ENCODE peak calls at places on chromosome 1, in six cellular contexts. N is HepG2, L is A549, Q is NB4, Z is K562, B is GM12878. A is an unnamed sample.
A peak's percentile ranks its signal among the peaks of the same experiment; 100 is the strongest.

GRCh38 chr1:219710529-219711194 is 97.8 kb upstream of the ZC3H11B start:
- DNase-seq in N (no peak), L (peak; percentile 23), Q (peak; percentile 2), Z (peak; percentile 20), B (no peak), A (no peak)

GRCh38 chr1:228860911-228861829 is 125.9 kb downstream of the RHOU start:
- DNase-seq in N (peak; percentile 97), L (peak; percentile 89), Q (no peak), Z (no peak), B (peak; percentile 44), A (no peak)

GRCh38 chr1:223500560-223501425 is 107.6 kb downstream of the CCDC185 start:
- DNase-seq in N (no peak), L (peak; percentile 56), Q (no peak), Z (no peak), B (no peak), A (peak; percentile 55)

GRCh38 chr1:22416555-22417454 is 34.8 kb upstream of the ZBTB40 start:
- DNase-seq in N (peak; percentile 62), L (peak; percentile 69), Q (peak; percentile 74), Z (peak; percentile 88), B (peak; percentile 19), A (peak; percentile 79)

GRCh38 chr1:101239095-101240040 is 2.5 kb downstream of the S1PR1 start:
- DNase-seq in N (no peak), L (no peak), Q (peak; percentile 63), Z (no peak), B (no peak), A (peak; percentile 68)

GRCh38 chr1:29462096-29462495 is 225.8 kb downstream of the PTPRU start:
- DNase-seq in N (no peak), L (no peak), Q (no peak), Z (no peak), B (no peak), A (no peak)

GRCh38 chr1:30696831-30697230 is 26.6 kb downstream of the MATN1 start:
- DNase-seq in N (no peak), L (no peak), Q (no peak), Z (no peak), B (no peak), A (no peak)

GRCh38 chr1:200445213-200445612 is 35.4 kb upstream of the ZNF281 start:
- DNase-seq in N (no peak), L (no peak), Q (no peak), Z (no peak), B (no peak), A (no peak)

GRCh38 chr1:145782166-145783099 is 41.5 kb downstream of the RNF115 start:
- DNase-seq in N (peak; percentile 69), L (peak; percentile 82), Q (no peak), Z (no peak), B (no peak), A (peak; percentile 96)

GRCh38 chr1:154961497-154962237 is at the start of gene PYGO2:
- DNase-seq in N (peak; percentile 48), L (peak; percentile 81), Q (peak; percentile 88), Z (peak; percentile 91), B (no peak), A (peak; percentile 81)

DNA sequence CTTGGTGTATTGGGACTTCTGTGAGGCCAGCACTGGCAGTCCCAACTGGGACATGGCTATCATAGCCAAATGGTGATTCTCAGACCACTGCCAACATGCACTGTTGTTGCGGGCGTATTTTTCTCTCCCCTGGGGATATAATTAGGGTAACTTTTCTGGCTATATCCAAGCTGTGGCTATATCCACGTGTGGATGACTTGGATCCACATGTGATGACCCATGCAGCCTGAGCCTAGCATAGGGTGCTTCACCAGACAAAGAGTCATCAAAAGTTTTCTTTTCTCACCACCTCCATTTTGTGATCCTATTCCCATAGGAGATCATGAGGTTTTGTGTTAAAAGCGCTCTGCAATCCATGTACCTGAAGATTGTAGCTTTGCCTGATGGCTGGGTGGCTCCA is 51.2 kb upstream of the CSF3R start:
- DNase-seq in N (no peak), L (no peak), Q (no peak), Z (no peak), B (no peak), A (no peak)
- TF ChIP-seq MYC in N (no peak), L (no peak), Q (no peak), Z (no peak), B (no peak), A (no peak)

GRCh38 chr1:15154480-15155036 is 1.0 kb downstream of the TMEM51 start:
- DNase-seq in N (no peak), L (peak; percentile 34), Q (no peak), Z (no peak), B (no peak), A (no peak)
- TF ChIP-seq MYC in N (no peak), L (no peak), Q (no peak), Z (no peak), B (no peak), A (no peak)

GRCh38 chr1:209803568-209803967 is 2.4 kb downstream of the IRF6 start:
- DNase-seq in N (no peak), L (no peak), Q (no peak), Z (no peak), B (no peak), A (peak; percentile 38)

GRCh38 chr1:209805875-209806760 is at the start of gene IRF6:
- DNase-seq in N (no peak), L (peak; percentile 48), Q (no peak), Z (peak; percentile 96), B (no peak), A (peak; percentile 87)

GRCh38 chr1:209802780-209803152 is 3.2 kb downstream of the IRF6 start:
- DNase-seq in N (no peak), L (no peak), Q (no peak), Z (no peak), B (no peak), A (no peak)

GRCh38 chr1:209807509-209807908 is 1.6 kb upstream of the IRF6 start:
- DNase-seq in N (no peak), L (no peak), Q (no peak), Z (no peak), B (no peak), A (no peak)

DNA sequence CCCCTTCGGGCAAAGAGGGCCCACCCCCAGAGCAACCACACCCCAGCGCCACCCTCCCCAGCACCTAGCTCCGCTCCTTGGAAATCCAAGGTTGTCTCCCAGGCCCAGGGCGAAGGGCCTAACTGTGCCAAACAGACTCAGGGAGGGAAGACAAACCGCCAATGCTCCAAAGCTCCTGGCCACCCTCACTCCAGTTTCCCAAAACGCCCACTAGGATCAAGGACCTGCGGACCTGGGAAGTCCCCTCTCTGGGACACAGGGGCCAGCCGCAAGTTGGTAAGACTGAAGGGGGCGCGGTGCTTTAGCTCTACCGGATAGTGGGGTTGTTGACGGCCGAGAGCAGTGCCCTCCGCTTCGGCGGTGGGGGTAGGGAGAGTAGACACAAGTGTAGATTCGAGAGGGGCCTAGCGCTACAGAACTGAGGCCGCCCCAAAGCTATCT is 581 bp downstream of the IRF6 start:
- DNase-seq in N (no peak), L (no peak), Q (no peak), Z (no peak), B (no peak), A (peak; percentile 37)
- TF ChIP-seq MYC in N (no peak), L (no peak), Q (no peak), Z (no peak), B (no peak), A (no peak)

GRCh38 chr1:47998396-47998990 is 1.3 kb upstream of the TRABD2B start:
- DNase-seq in N (no peak), L (no peak), Q (no peak), Z (no peak), B (no peak), A (no peak)
- TF ChIP-seq MYC in N (no peak), L (no peak), Q (no peak), Z (no peak), B (no peak), A (no peak)

GRCh38 chr1:15584489-15585363 is at the start of gene AGMAT:
- DNase-seq in N (peak; percentile 91), L (peak; percentile 76), Q (peak; percentile 79), Z (no peak), B (no peak), A (peak; percentile 16)
- TF ChIP-seq MYC in N (peak; percentile 95), L (peak; percentile 81), Q (peak; percentile 89), Z (no peak), B (no peak), A (no peak)

DNA sequence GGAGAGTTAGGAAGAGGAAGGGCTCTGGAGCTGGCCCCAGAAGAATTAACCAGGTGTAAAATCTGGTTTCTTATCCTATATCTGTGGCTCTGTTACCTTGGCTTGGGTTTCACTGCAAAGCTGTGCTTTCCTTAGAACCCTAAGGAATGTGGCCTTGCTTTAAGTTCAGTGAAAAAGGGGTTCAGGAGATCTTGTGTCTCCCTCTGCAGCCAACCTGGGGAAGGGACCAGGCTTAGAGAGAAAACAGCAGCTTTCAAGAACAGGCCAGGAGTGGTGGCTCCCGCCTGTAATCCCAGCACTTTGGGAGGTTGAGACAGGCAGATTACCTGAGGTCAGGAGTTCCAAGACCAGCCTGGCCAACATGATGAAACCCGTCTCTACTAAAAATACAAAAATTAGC is 16.1 kb upstream of the MYCL start:
- DNase-seq in N (no peak), L (peak; percentile 23), Q (no peak), Z (no peak), B (no peak), A (no peak)
- TF ChIP-seq MYC in N (no peak), L (no peak), Q (no peak), Z (no peak), B (no peak), A (no peak)

GRCh38 chr1:204941415-204942338 is 71.0 kb downstream of the NFASC start:
- DNase-seq in N (peak; percentile 42), L (peak; percentile 57), Q (peak; percentile 57), Z (peak; percentile 75), B (no peak), A (peak; percentile 63)
- TF ChIP-seq MYC in N (no peak), L (no peak), Q (peak; percentile 56), Z (peak; percentile 68), B (no peak), A (no peak)

GRCh38 chr1:235454021-235454420 is 50.2 kb downstream of the B3GALNT2 start:
- DNase-seq in N (no peak), L (no peak), Q (no peak), Z (no peak), B (no peak), A (no peak)

GRCh38 chr1:235455097-235455496 is 49.2 kb downstream of the B3GALNT2 start:
- DNase-seq in N (no peak), L (no peak), Q (no peak), Z (no peak), B (no peak), A (no peak)

GRCh38 chr1:235450433-235450832 is 53.8 kb downstream of the B3GALNT2 start:
- DNase-seq in N (no peak), L (no peak), Q (no peak), Z (no peak), B (no peak), A (no peak)

GRCh38 chr1:235448616-235449015 is 55.6 kb downstream of the B3GALNT2 start:
- DNase-seq in N (no peak), L (no peak), Q (no peak), Z (no peak), B (no peak), A (no peak)

DNA sequence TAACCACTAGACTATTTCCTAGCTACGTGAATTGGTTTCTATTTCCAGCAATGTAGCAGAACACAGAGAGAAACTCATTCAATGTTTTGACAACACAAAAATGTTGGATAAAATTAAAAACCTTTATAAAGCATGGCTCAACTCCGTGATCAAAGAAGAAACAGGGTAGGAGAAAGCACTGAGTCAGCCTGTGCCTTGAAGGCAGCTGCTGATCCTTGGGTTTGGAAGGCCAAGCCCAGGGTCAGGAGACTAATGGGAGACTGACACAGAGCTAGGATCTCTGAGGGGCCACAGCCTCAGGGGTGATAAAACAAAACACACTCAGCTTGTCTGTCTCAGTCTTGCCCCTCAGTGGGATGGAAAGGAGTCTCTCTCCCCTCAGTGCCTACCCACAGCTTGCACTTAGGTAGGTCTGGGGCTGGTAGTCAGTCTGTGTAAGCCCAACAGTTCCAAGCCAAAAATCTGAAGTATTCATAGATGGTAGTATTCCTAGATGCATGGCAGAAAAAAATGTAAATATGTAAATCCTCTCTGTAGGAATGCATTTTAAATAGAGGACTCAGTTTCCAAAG is 53.3 kb downstream of the B3GALNT2 start:
- DNase-seq in N (no peak), L (no peak), Q (no peak), Z (peak; percentile 64), B (no peak), A (no peak)
- TF ChIP-seq MYC in N (no peak), L (no peak), Q (no peak), Z (no peak), B (no peak), A (no peak)

A was measured in endothelial cell of umbilical vein.